ENCODE peak calls at places on chromosomes 5 and 9, in nine cellular contexts. F is globus pallidus; J is IMR-90; H is CD4-positive, CD25-positive, alpha-beta regulatory T cell; E is hypothalamus; U is ELF-1; Z is AG10803; Y is endothelial cell of umbilical vein; S is amygdala. I is an unnamed sample.

GRCh38 chr9:36431078-36431477 is 31.0 kb upstream of the RNF38 start:
- DNase-seq in F (no peak), J (no peak), H (no peak), E (no peak), U (no peak), Z (no peak), Y (no peak), S (no peak), I (no peak)

GRCh38 chr5:6291961-6292360 is 86.4 kb downstream of the MED10 start:
- DNase-seq in F (no peak), J (no peak), H (peak), E (no peak), U (peak), Z (peak), Y (peak), S (no peak), I (peak)

GRCh38 chr5:115289104-115289503 is 7.3 kb downstream of the CCDC112 start:
- DNase-seq in F (peak), J (no peak), H (no peak), E (no peak), U (no peak), Z (no peak), Y (no peak), S (no peak), I (no peak)

GRCh38 chr5:153672347-153673090 is 182.0 kb downstream of the GRIA1 start:
- DNase-seq in F (no peak), J (no peak), H (no peak), E (no peak), U (no peak), Z (peak), Y (peak), S (no peak), I (no peak)

GRCh38 chr5:169029661-169030274 is 271.2 kb downstream of the SLIT3 start:
- DNase-seq in F (peak), J (no peak), H (no peak), E (no peak), U (no peak), Z (peak), Y (no peak), S (no peak), I (no peak)

GRCh38 chr5:72817076-72817476 is 615 bp downstream of the TNPO1 start:
- DNase-seq in F (peak), J (peak), H (no peak), E (peak), U (no peak), Z (peak), Y (peak), S (peak), I (peak)

GRCh38 chr5:113293613-113294340 is 141.0 kb downstream of the TSSK1B start:
- DNase-seq in F (no peak), J (peak), H (peak), E (no peak), U (peak), Z (peak), Y (peak), S (no peak), I (no peak)

GRCh38 chr5:144468542-144468941 is 297.9 kb downstream of the KCTD16 start:
- DNase-seq in F (no peak), J (no peak), H (no peak), E (no peak), U (no peak), Z (no peak), Y (no peak), S (no peak), I (no peak)

GRCh38 chr9:97980479-97980803 is 2.7 kb upstream of the ANP32B start:
- DNase-seq in F (peak), J (no peak), H (no peak), E (no peak), U (no peak), Z (peak), Y (no peak), S (no peak), I (no peak)

GRCh38 chr9:114004221-114004716 is 73.8 kb downstream of the AMBP start:
- DNase-seq in F (peak), J (no peak), H (no peak), E (no peak), U (no peak), Z (no peak), Y (peak), S (peak), I (no peak)

GRCh38 chr5:132054031-132054696 is 6.3 kb upstream of the IL3 start:
- DNase-seq in F (no peak), J (no peak), H (no peak), E (no peak), U (no peak), Z (no peak), Y (no peak), S (no peak), I (peak)

GRCh38 chr9:130694205-130694604 is 625 bp downstream of the EXOSC2 start:
- DNase-seq in F (no peak), J (no peak), H (no peak), E (no peak), U (no peak), Z (no peak), Y (no peak), S (no peak), I (no peak)

GRCh38 chr9:127980056-127980705 is 608 bp downstream of the EEIG1 start:
- DNase-seq in F (no peak), J (no peak), H (peak), E (no peak), U (peak), Z (no peak), Y (peak), S (no peak), I (peak)

GRCh38 chr5:172771439-172772111 is 580 bp upstream of the DUSP1 start:
- DNase-seq in F (peak), J (no peak), H (no peak), E (peak), U (no peak), Z (peak), Y (no peak), S (no peak), I (no peak)

GRCh38 chr5:172078027-172078426 is 71.6 kb upstream of the FBXW11 start:
- DNase-seq in F (no peak), J (no peak), H (no peak), E (no peak), U (no peak), Z (peak), Y (no peak), S (no peak), I (no peak)

GRCh38 chr5:57825026-57825683 is 342.5 kb upstream of the ACTBL2 start:
- DNase-seq in F (no peak), J (peak), H (no peak), E (no peak), U (no peak), Z (peak), Y (peak), S (no peak), I (no peak)

GRCh38 chr5:58066076-58066475 is 393.8 kb downstream of the PLK2 start:
- DNase-seq in F (no peak), J (no peak), H (no peak), E (no peak), U (no peak), Z (no peak), Y (no peak), S (no peak), I (no peak)

GRCh38 chr9:8188720-8189407 is 389.3 kb upstream of the DMAC1 start:
- DNase-seq in F (no peak), J (no peak), H (no peak), E (no peak), U (no peak), Z (no peak), Y (no peak), S (no peak), I (no peak)

GRCh38 chr9:107881625-107882300 is 392.2 kb upstream of the KLF4 start:
- DNase-seq in F (peak), J (peak), H (no peak), E (no peak), U (no peak), Z (no peak), Y (no peak), S (no peak), I (no peak)

I was measured in iPS-NIHi11.